ENCODE peak calls at places on chromosomes 11 and 22, in eight cellular contexts. G is GM23248, Q is GM23338, S is neural progenitor cell, H is HCT116, U is MM.1S, Z is OCI-LY7, Y is hepatocyte. E is an unnamed sample.

GRCh38 chr11:8691601-8692000 is 9.0 kb downstream of the RPL27A start:
- DNase-seq in G (no peak), Q (no peak), S (no peak), H (no peak), U (no peak), Z (no peak), Y (no peak), E (no peak)

GRCh38 chr11:88632163-88632562 is 294.6 kb upstream of the CTSC start:
- DNase-seq in G (no peak), Q (no peak), S (no peak), H (no peak), U (no peak), Z (no peak), Y (no peak), E (no peak)

GRCh38 chr22:49086181-49086580 is 741.5 kb downstream of the BRD1 start:
- DNase-seq in G (no peak), Q (no peak), S (no peak), H (no peak), U (no peak), Z (no peak), Y (no peak), E (no peak)

GRCh38 chr11:26331911-26332571 is at the start of gene ANO3:
- DNase-seq in G (peak; percentile 88), Q (peak; percentile 97), S (peak; percentile 98), H (no peak), U (peak; percentile 76), Z (no peak), Y (peak; percentile 91), E (peak; percentile 63)

GRCh38 chr11:120563698-120564572 is 52.4 kb downstream of the GRIK4 start:
- DNase-seq in G (no peak), Q (peak; percentile 83), S (peak; percentile 88), H (no peak), U (no peak), Z (no peak), Y (peak; percentile 71), E (no peak)

GRCh38 chr22:32042924-32043323 is at the start of gene SLC5A1:
- DNase-seq in G (no peak), Q (peak; percentile 33), S (no peak), H (no peak), U (no peak), Z (no peak), Y (no peak), E (peak; percentile 56)

GRCh38 chr11:120310875-120311274 is 14.2 kb upstream of the TLCD5 start:
- DNase-seq in G (no peak), Q (no peak), S (no peak), H (no peak), U (no peak), Z (no peak), Y (peak; percentile 46), E (no peak)

GRCh38 chr11:15128621-15129020 is 13.9 kb downstream of the INSC start:
- DNase-seq in G (no peak), Q (no peak), S (no peak), H (no peak), U (no peak), Z (no peak), Y (no peak), E (no peak)

GRCh38 chr11:70895061-70895670 is 357.2 kb downstream of the SHANK2 start:
- DNase-seq in G (no peak), Q (no peak), S (no peak), H (no peak), U (no peak), Z (no peak), Y (no peak), E (no peak)

GRCh38 chr22:38412435-38413084 is 42.4 kb downstream of the KCNJ4 start:
- DNase-seq in G (peak; percentile 21), Q (peak; percentile 66), S (peak; percentile 34), H (no peak), U (peak; percentile 15), Z (no peak), Y (peak; percentile 5), E (no peak)

GRCh38 chr11:112255075-112255739 is 5.5 kb downstream of the PLET1 start:
- DNase-seq in G (peak; percentile 42), Q (no peak), S (no peak), H (no peak), U (no peak), Z (no peak), Y (no peak), E (peak; percentile 94)

GRCh38 chr11:37613031-37613430 is 1015.0 kb upstream of the RAG2 start:
- DNase-seq in G (no peak), Q (no peak), S (no peak), H (no peak), U (no peak), Z (no peak), Y (no peak), E (no peak)

GRCh38 chr11:67404515-67405195 is 772 bp downstream of the TBC1D10C start:
- DNase-seq in G (no peak), Q (no peak), S (no peak), H (no peak), U (no peak), Z (no peak), Y (no peak), E (no peak)

GRCh38 chr11:67463186-67463585 is 5.9 kb downstream of the TMEM134 start:
- DNase-seq in G (no peak), Q (no peak), S (no peak), H (no peak), U (no peak), Z (no peak), Y (no peak), E (no peak)

GRCh38 chr22:20127318-20127868 is 4.2 kb upstream of the ZDHHC8 start:
- DNase-seq in G (no peak), Q (no peak), S (no peak), H (no peak), U (no peak), Z (no peak), Y (no peak), E (no peak)

GRCh38 chr11:22432331-22433065 is 94.3 kb downstream of the SLC17A6 start:
- DNase-seq in G (peak; percentile 58), Q (peak; percentile 92), S (peak; percentile 32), H (no peak), U (no peak), Z (no peak), Y (no peak), E (no peak)

GRCh38 chr11:100930185-100930778 is 199.3 kb downstream of the PGR start:
- DNase-seq in G (peak; percentile 69), Q (peak; percentile 79), S (peak; percentile 73), H (peak; percentile 47), U (peak; percentile 51), Z (peak; percentile 38), Y (peak; percentile 76), E (peak; percentile 89)

GRCh38 chr11:100929377-100929776 is 200.2 kb downstream of the PGR start:
- DNase-seq in G (peak; percentile 45), Q (no peak), S (no peak), H (no peak), U (peak; percentile 47), Z (no peak), Y (no peak), E (peak; percentile 49)

GRCh38 chr11:100928426-100928825 is 201.2 kb downstream of the PGR start:
- DNase-seq in G (no peak), Q (no peak), S (no peak), H (no peak), U (no peak), Z (no peak), Y (no peak), E (peak; percentile 68)

GRCh38 chr11:100925935-100926334 is 203.7 kb downstream of the PGR start:
- DNase-seq in G (peak; percentile 60), Q (no peak), S (no peak), H (peak; percentile 57), U (no peak), Z (no peak), Y (no peak), E (peak; percentile 88)

GRCh38 chr11:100927579-100927978 is 202.0 kb downstream of the PGR start:
- DNase-seq in G (no peak), Q (peak; percentile 25), S (peak; percentile 85), H (no peak), U (no peak), Z (no peak), Y (no peak), E (no peak)
- H3K27ac ChIP-seq in G (no peak overlapping the region), Q (no peak overlapping the region), S (peak overlapping the region; percentile 62), H (no peak overlapping the region), U (no peak overlapping the region), Z (no peak overlapping the region), Y (no peak overlapping the region), E (peak overlapping the region; percentile 55)

DNA sequence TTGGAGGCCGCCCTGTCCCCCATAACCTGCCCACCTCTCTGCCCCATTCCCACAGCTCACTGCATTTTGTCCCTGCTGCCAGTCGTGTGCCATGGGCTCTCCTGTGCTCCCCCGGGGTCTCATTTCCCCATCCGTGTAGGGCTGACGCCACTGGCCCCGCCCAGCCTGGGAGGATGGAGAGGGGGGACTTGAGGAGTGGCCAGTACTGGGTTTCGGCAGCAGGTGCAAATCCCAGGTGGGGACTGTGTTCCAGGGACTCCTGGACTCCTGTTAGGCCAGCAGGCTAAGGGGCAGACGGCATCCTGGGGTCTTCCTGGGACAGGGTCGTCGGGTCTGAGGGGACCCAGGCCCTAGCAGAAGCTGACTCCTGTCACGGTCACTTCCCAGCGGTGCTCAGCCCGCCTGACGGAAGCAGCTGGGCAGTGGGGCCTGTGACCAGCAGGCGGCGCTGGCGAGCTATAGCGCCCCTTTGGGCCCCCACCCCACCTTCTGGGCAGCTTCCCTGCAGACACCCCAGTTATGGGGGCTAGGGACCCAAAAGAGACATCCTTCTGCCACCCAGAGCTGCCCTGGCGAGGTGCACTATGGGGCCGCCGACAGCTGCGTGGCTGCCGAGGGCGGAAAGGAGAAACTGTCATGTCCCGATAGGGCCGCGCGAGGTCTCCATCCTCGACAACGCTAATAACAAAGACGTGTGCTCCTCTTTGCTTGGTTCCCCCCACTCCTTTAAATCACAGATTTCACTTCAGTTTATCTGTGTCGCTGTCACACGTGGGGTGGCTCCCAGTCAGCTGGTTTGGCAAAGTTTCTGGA is 979 bp upstream of the MYO7A start:
- DNase-seq in G (peak; percentile 76), Q (peak; percentile 67), S (peak; percentile 76), H (no peak), U (peak; percentile 74), Z (peak; percentile 30), Y (peak; percentile 79), E (peak; percentile 50)
- TF ChIP-seq EZH2phosphoT487 in G (no peak), Q (no peak), S (no peak), H (no peak), U (no peak), Z (no peak), Y (no peak), E (no peak)

DNA sequence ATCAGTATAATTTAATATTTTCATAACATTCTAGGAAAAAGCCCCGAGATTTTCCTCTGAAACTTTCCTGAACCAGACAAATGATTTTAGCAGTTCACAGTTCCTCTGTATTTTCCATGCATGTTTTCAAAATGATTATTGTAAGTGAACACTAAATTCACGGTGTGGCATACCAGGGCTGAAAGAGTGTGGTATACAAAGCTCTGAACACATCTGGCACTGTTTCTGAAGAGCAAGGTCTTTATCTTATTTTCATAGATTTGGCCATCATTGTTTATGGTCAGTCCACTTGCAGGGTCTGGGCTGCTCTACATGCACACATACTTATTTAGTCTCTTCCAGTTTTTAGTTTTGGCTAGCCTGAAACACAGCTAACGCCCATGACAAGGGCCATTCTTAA is 7.8 kb upstream of the GAB2 start:
- DNase-seq in G (no peak), Q (no peak), S (no peak), H (no peak), U (no peak), Z (no peak), Y (no peak), E (no peak)
- H3K27ac ChIP-seq in G (no peak overlapping the region), Q (peak overlapping the region; percentile 76), S (no peak overlapping the region), H (no peak overlapping the region), U (peak overlapping the region; percentile 87), Z (no peak overlapping the region), Y (peak overlapping the region; percentile 62), E (no peak overlapping the region)

DNA sequence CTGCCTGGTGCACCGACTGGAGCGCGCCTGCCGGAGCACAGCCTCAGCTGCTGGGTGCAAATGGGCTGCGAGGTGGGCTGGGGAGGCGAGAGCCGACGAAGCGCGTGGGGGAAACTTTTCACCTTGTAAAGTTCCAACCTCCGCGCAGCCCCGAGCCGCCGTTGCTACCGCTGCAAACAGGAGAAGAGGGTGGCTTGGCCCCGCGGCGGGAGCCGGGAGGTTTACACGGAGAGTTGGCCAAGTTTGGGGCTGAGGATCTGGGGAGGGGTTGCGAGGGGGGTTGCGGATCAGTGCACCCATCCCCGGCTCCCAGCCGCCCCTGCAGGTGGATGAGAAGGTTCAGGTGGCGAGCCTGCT is 566 bp downstream of the FAT3 start:
- DNase-seq in G (no peak), Q (peak; percentile 52), S (peak; percentile 51), H (no peak), U (no peak), Z (no peak), Y (peak; percentile 17), E (no peak)
- TF ChIP-seq EZH2phosphoT487 in G (no peak), Q (no peak), S (no peak), H (no peak), U (no peak), Z (no peak), Y (no peak), E (no peak)